ENCODE peak calls at places on chromosomes 13 and 19, in five cellular contexts. W is A673, Q is left ventricle myocardium inferior, E is HepG2, K is neural progenitor cell. T is an unnamed sample.

GRCh38 chr19:17952041-17952976 is 14.6 kb upstream of the KCNN1 start:
- DNase-seq in K (peak; percentile 50), Q (no peak), W (no peak), E (no peak), T (peak; percentile 66)

GRCh38 chr13:24802074-24802473 is 38.1 kb downstream of the RNF17 start:
- DNase-seq in E (no peak), K (no peak), W (no peak), Q (no peak), T (no peak)

GRCh38 chr13:32734511-32734910 is 148.3 kb downstream of the PDS5B start:
- DNase-seq in K (no peak), W (peak; percentile 69), Q (no peak), E (no peak), T (no peak)

GRCh38 chr13:43963726-43964125 is 84.0 kb downstream of the LACC1 start:
- DNase-seq in K (peak; percentile 22), E (no peak), Q (no peak), W (no peak), T (no peak)

GRCh38 chr13:70960841-70961443 is 852.7 kb upstream of the KLHL1 start:
- DNase-seq in Q (no peak), K (peak; percentile 42), W (peak; percentile 44), E (peak; percentile 18), T (no peak)

GRCh38 chr13:37023871-37024270 is 23.3 kb downstream of the EXOSC8 start:
- DNase-seq in K (no peak), W (peak; percentile 11), E (no peak), Q (no peak), T (no peak)

GRCh38 chr13:114263590-114263989 is 17.8 kb upstream of the UPF3A start:
- DNase-seq in K (no peak), E (no peak), Q (no peak), W (no peak), T (no peak)

GRCh38 chr19:44891016-44891882 is at the start of gene TOMM40:
- DNase-seq in K (peak; percentile 100), W (no peak), E (peak; percentile 99), Q (peak; percentile 100), T (peak; percentile 100)

GRCh38 chr13:73698859-73699258 is 435.3 kb downstream of the KLF12 start:
- DNase-seq in Q (no peak), E (no peak), K (no peak), W (peak; percentile 57), T (no peak)

GRCh38 chr19:7067716-7068115 is 1.8 kb upstream of the ZNF557 start:
- DNase-seq in K (no peak), W (no peak), Q (no peak), E (no peak), T (no peak)

GRCh38 chr13:112241288-112241687 is 134.9 kb upstream of the SPACA7 start:
- DNase-seq in E (no peak), Q (no peak), W (peak; percentile 62), K (no peak), T (no peak)

GRCh38 chr19:8473652-8474476 is 28.6 kb downstream of the PRAM1 start:
- DNase-seq in K (no peak), Q (no peak), W (no peak), E (no peak), T (no peak)

GRCh38 chr13:29877456-29878096 is 27.2 kb upstream of the UBL3 start:
- DNase-seq in W (no peak), Q (no peak), E (no peak), K (no peak), T (no peak)

GRCh38 chr19:719081-719512 is 10.4 kb downstream of the PALM start:
- DNase-seq in E (peak; percentile 39), W (no peak), K (no peak), Q (peak; percentile 72), T (no peak)

GRCh38 chr19:35337984-35338296 is 9.0 kb downstream of the CD22 start:
- DNase-seq in E (no peak), W (no peak), Q (no peak), K (no peak), T (no peak)

GRCh38 chr19:53549354-53549753 is 11.4 kb downstream of the ZNF331 start:
- DNase-seq in E (no peak), W (no peak), Q (no peak), K (no peak), T (no peak)

GRCh38 chr13:51148952-51149573 is 38.0 kb upstream of the C13orf42 start:
- DNase-seq in E (no peak), Q (no peak), K (peak; percentile 82), W (peak; percentile 90), T (peak; percentile 42)

GRCh38 chr13:65330691-65331090 is 1899.4 kb downstream of the PCDH9 start:
- DNase-seq in K (no peak), Q (no peak), W (no peak), E (no peak), T (no peak)

GRCh38 chr13:32676242-32676641 is 90.0 kb downstream of the PDS5B start:
- DNase-seq in W (no peak), K (no peak), Q (no peak), E (no peak), T (no peak)

GRCh38 chr13:111068009-111068350 is 47.1 kb upstream of the ARHGEF7 start:
- DNase-seq in K (no peak), E (no peak), W (no peak), Q (no peak), T (no peak)
- TF ChIP-seq CTCF in K (no peak), E (no peak), W (no peak), Q (peak; percentile 4), T (peak; percentile 36)

DNA sequence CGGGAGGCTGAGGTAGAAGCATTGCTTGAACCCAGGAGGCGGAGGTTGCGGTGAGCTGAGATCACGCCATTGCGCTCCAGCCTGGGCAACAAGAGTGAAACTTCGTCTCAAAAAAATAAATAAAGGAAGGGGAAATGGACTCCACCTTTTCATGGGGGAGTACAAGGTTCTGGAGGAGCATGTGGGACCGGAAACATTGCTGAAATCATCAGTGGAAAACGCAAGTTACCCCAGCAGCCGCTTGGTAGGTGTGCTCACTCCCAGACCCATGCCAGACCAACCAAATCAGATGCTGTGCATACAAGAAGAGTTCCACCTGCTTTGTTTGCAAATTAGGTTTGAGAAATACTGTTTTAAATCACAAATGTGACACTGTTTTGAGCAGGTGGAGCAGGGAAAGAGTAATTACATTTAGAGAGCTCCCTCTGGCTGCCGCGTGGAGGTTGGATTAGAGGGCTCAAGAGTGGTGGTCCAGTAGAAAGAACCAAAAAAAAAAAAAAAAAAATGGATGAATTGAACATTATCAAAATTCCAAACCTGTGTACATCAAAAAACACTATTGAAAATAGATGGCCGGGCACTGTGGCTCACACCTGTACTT is 4.9 kb downstream of the ERICH4 start:
- DNase-seq in E (no peak), W (no peak), K (no peak), Q (no peak), T (no peak)
- TF ChIP-seq CTCF in E (no peak), W (peak; percentile 21), K (peak; percentile 4), Q (peak; percentile 41), T (no peak)

DNA sequence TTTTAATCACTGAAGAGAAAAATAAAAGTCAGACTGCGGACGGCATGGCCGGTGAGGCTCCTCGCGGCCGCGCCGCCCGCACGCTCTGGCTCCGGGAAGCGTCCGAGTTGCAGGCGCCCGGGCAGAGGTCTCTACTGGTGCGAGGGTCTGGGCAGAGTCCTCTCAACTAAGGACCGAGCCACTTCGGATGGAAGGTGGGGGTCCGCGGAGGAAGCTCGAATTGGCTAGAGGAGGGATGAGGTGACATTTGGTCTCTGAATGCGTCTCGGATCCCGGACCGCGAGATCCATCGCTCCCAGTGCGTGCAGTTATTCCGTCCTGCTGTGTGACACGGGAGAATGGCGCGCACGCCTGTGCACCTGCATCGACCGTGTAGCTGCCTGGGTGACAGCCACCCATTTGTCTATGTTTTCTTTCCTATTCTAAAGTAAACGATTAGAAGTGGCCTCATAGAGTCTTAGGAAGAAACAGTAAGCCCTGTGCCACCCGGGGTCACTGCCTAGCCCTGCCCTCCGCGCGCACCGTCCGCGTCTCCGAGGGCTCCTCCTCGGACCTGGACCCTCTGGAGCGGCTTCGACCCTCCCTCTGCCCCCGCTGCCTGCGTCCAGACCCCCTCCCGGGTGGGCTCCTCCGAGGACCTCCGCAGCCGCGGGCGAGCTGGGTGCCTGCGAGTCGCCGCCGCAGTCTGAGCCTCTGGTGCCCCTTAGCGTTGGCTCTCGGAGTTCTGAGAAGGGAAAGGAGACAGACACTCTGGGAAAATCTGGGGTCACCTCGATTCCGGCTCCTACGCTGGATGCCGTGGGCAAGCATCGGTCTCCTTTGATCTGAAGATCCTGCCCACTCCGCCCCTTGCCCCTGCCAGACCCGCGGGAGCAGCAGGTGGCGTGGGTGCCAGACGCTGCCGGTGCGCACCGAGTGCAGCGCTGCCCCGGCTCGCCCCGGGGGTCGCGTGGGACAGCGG is 347.4 kb downstream of the LIG4 start:
- DNase-seq in E (no peak), Q (no peak), K (peak; percentile 83), W (peak; percentile 75), T (peak; percentile 70)
- TF ChIP-seq CTCF in E (peak; percentile 40), Q (peak; percentile 20), K (peak; percentile 69), W (peak; percentile 61), T (peak; percentile 48)

DNA sequence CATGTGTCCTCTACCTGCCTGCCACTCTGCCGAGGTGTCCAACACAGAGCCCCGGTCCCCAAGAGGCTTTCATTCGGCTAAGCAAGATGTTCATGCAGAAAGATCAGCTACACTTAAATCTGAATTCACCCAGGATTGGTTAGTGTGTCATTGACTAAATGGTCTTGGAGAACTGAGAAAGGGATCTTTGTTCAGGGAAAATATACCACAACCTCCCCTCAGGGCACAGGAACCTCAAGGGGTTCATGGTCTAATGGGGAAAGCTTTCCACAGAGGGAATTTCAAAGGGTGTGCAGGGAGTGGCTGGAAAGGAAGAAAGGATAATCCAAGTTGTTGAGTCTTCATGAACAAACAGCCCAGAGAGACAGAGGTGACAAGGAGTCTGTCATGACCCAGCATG is 14.4 kb upstream of the POP4 start:
- DNase-seq in Q (no peak), K (no peak), W (no peak), E (no peak), T (no peak)
- TF ChIP-seq CTCF in Q (no peak), K (no peak), W (no peak), E (no peak), T (no peak)

GRCh38 chr19:21430674-21431073 is 33.7 kb downstream of the ZNF493 start:
- DNase-seq in Q (no peak), K (no peak), W (no peak), E (no peak), T (no peak)
- TF ChIP-seq CTCF in Q (no peak), K (no peak), W (no peak), E (no peak), T (no peak)

DNA sequence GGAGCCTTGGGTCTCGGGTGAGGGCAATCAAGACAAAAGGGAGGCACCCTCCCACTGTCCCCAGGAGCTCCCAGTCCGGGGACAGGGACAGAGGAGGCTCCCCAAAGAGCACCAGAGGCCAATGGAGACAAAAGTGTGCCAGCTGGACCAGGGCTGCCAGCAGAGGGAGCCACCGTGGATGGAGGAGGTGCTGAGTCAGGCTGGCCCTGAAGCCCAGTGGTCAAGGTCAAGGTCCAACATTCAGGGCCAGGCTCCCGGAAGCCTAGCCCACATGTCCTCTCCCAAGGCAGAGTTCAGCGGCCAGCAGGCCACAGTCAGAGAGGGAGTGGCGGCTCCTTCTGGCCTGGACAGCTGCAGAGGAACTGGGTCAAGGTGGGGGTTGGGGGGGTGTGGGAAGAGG is 8.4 kb downstream of the COL5A3 start:
- DNase-seq in K (peak; percentile 17), W (peak; percentile 32), E (peak; percentile 63), Q (peak; percentile 63), T (peak; percentile 25)
- TF ChIP-seq CTCF in K (peak; percentile 45), W (peak; percentile 67), E (peak; percentile 91), Q (peak; percentile 52), T (no peak)